ENCODE peak calls at places on chromosomes 4 and X, in four cellular contexts. C, P, W and G are unnamed samples.

GRCh38 chrX:5242091-5242790 is 986.4 kb downstream of the NLGN4X start:
- DNase-seq in C (no peak), P (no peak), W (no peak), G (no peak)

GRCh38 chrX:21781525-21781924 is 23.6 kb upstream of the SMPX start:
- DNase-seq in C (no peak), P (no peak), W (no peak), G (no peak)

GRCh38 chrX:12690646-12691045 is 100.6 kb upstream of the PRPS2 start:
- DNase-seq in C (no peak), P (no peak), W (no peak), G (no peak)

GRCh38 chr4:16284050-16284449 is 57.8 kb upstream of the TAPT1 start:
- DNase-seq in C (no peak), P (no peak), W (no peak), G (no peak)

GRCh38 chr4:30840571-30840970 is 120.4 kb downstream of the PCDH7 start:
- DNase-seq in C (no peak), P (no peak), W (no peak), G (no peak)

GRCh38 chr4:98747659-98748091 is 89.3 kb upstream of the TSPAN5 start:
- DNase-seq in C (no peak), P (no peak), W (no peak), G (no peak)

GRCh38 chrX:70262952-70263567 is 3.1 kb upstream of the P2RY4 start:
- DNase-seq in C (peak; percentile 6), P (no peak), W (no peak), G (no peak)

GRCh38 chrX:87961471-87961870 is 443.9 kb downstream of the KLHL4 start:
- DNase-seq in C (no peak), P (no peak), W (no peak), G (no peak)

GRCh38 chr4:10205223-10205622 is 88.6 kb upstream of the WDR1 start:
- DNase-seq in C (no peak), P (no peak), W (no peak), G (no peak)

GRCh38 chr4:131603705-131604104 is 1545.4 kb upstream of the PCDH10 start:
- DNase-seq in C (no peak), P (no peak), W (no peak), G (no peak)

GRCh38 chr4:70158576-70158975 is 4.5 kb downstream of the PRR27 start:
- DNase-seq in C (no peak), P (peak; percentile 48), W (no peak), G (no peak)

GRCh38 chr4:150972592-150972991 is 42.5 kb downstream of the LRBA start:
- DNase-seq in C (no peak), P (no peak), W (no peak), G (no peak)

GRCh38 chrX:634306-634958 is 3.8 kb downstream of the SHOX start:
- DNase-seq in C (no peak), P (no peak), W (no peak), G (no peak)

GRCh38 chrX:55452825-55453124 is 848 bp downstream of the MAGEH1 start:
- DNase-seq in C (no peak), P (no peak), W (no peak), G (no peak)

GRCh38 chr4:8188743-8189550 is 10.1 kb upstream of the SH3TC1 start:
- DNase-seq in C (no peak), P (no peak), W (no peak), G (no peak)

GRCh38 chrX:69093960-69094935 is 71.0 kb downstream of the PJA1 start:
- DNase-seq in C (peak; percentile 33), P (no peak), W (no peak), G (peak; percentile 2)

GRCh38 chr4:165668694-165669093 is 204.3 kb upstream of the TLL1 start:
- DNase-seq in C (no peak), P (no peak), W (no peak), G (no peak)

GRCh38 chr4:38310446-38311043 is 350.3 kb downstream of the PTTG2 start:
- DNase-seq in C (no peak), P (no peak), W (no peak), G (no peak)

GRCh38 chr4:80308466-80308822 is 27.1 kb upstream of the CFAP299 start:
- DNase-seq in C (no peak), P (no peak), W (no peak), G (no peak)

GRCh38 chr4:54384563-54384962 is 155.5 kb downstream of the PDGFRA start:
- DNase-seq in C (peak; percentile 33), P (no peak), W (peak; percentile 7), G (peak; percentile 34)

GRCh38 chr4:163732473-163732872 is 238.0 kb downstream of the TMA16 start:
- DNase-seq in C (no peak), P (no peak), W (no peak), G (no peak)

GRCh38 chrX:119755981-119756533 is 2.3 kb upstream of the SOWAHD start:
- DNase-seq in C (no peak), P (peak; percentile 31), W (no peak), G (no peak)

GRCh38 chr4:121277194-121278105 is 103.4 kb downstream of the QRFPR start:
- DNase-seq in C (peak; percentile 55), P (no peak), W (no peak), G (no peak)